ENCODE peak calls at places on chromosomes 4 and X, in nine cellular contexts. One of them, this sample, is unnamed.

GRCh38 chr4:26510334-26510705 is 20.0 kb upstream of the CCKAR start:
- DNase-seq in naive thymus-derived CD8-positive, alpha-beta T cell: no peak
- DNase-seq in RWPE1: no peak
- DNase-seq in stimulated activated CD4-positive, alpha-beta T cell treated with anti-CD3 and anti-CD28 coated beads, TNF-alpha, amount 100 ng/mL, for 4 hours: no peak
- DNase-seq in ACHN: no peak
- DNase-seq in A549: no peak
- DNase-seq in neuronal stem cell: no peak
- DNase-seq in neural progenitor cell: no peak
- DNase-seq in Caki2: no peak
- DNase-seq in this sample: no peak

GRCh38 chr4:164424852-164425251 is 329.1 kb upstream of the SMIM31 start:
- DNase-seq in naive thymus-derived CD8-positive, alpha-beta T cell: no peak
- DNase-seq in RWPE1: no peak
- DNase-seq in stimulated activated CD4-positive, alpha-beta T cell treated with anti-CD3 and anti-CD28 coated beads, TNF-alpha, amount 100 ng/mL, for 4 hours: no peak
- DNase-seq in ACHN: no peak
- DNase-seq in A549: no peak
- DNase-seq in neuronal stem cell: no peak
- DNase-seq in neural progenitor cell: no peak
- DNase-seq in Caki2: peak
- DNase-seq in this sample: no peak

GRCh38 chr4:73603854-73604584 is 16.2 kb downstream of the RASSF6 start:
- DNase-seq in naive thymus-derived CD8-positive, alpha-beta T cell: no peak
- DNase-seq in RWPE1: no peak
- DNase-seq in stimulated activated CD4-positive, alpha-beta T cell treated with anti-CD3 and anti-CD28 coated beads, TNF-alpha, amount 100 ng/mL, for 4 hours: no peak
- DNase-seq in ACHN: no peak
- DNase-seq in A549: no peak
- DNase-seq in neuronal stem cell: no peak
- DNase-seq in neural progenitor cell: no peak
- DNase-seq in Caki2: no peak
- DNase-seq in this sample: no peak

GRCh38 chrX:119067023-119067739 is 5.6 kb upstream of the CT47C1 start:
- DNase-seq in naive thymus-derived CD8-positive, alpha-beta T cell: peak
- DNase-seq in RWPE1: peak
- DNase-seq in stimulated activated CD4-positive, alpha-beta T cell treated with anti-CD3 and anti-CD28 coated beads, TNF-alpha, amount 100 ng/mL, for 4 hours: peak
- DNase-seq in ACHN: peak
- DNase-seq in A549: peak
- DNase-seq in neuronal stem cell: peak
- DNase-seq in neural progenitor cell: peak
- DNase-seq in Caki2: peak
- DNase-seq in this sample: no peak

GRCh38 chr4:8414377-8414776 is 26.1 kb downstream of the ACOX3 start:
- DNase-seq in naive thymus-derived CD8-positive, alpha-beta T cell: no peak
- DNase-seq in RWPE1: no peak
- DNase-seq in stimulated activated CD4-positive, alpha-beta T cell treated with anti-CD3 and anti-CD28 coated beads, TNF-alpha, amount 100 ng/mL, for 4 hours: no peak
- DNase-seq in ACHN: no peak
- DNase-seq in A549: no peak
- DNase-seq in neuronal stem cell: no peak
- DNase-seq in neural progenitor cell: no peak
- DNase-seq in Caki2: no peak
- DNase-seq in this sample: no peak

GRCh38 chr4:88040707-88041106 is 33.3 kb downstream of the PKD2 start:
- DNase-seq in naive thymus-derived CD8-positive, alpha-beta T cell: no peak
- DNase-seq in RWPE1: no peak
- DNase-seq in stimulated activated CD4-positive, alpha-beta T cell treated with anti-CD3 and anti-CD28 coated beads, TNF-alpha, amount 100 ng/mL, for 4 hours: no peak
- DNase-seq in ACHN: no peak
- DNase-seq in A549: no peak
- DNase-seq in neuronal stem cell: no peak
- DNase-seq in neural progenitor cell: no peak
- DNase-seq in Caki2: no peak
- DNase-seq in this sample: no peak

GRCh38 chr4:169484485-169484884 is 127.9 kb downstream of the NEK1 start:
- DNase-seq in naive thymus-derived CD8-positive, alpha-beta T cell: no peak
- DNase-seq in RWPE1: no peak
- DNase-seq in stimulated activated CD4-positive, alpha-beta T cell treated with anti-CD3 and anti-CD28 coated beads, TNF-alpha, amount 100 ng/mL, for 4 hours: no peak
- DNase-seq in ACHN: no peak
- DNase-seq in A549: no peak
- DNase-seq in neuronal stem cell: no peak
- DNase-seq in neural progenitor cell: no peak
- DNase-seq in Caki2: no peak
- DNase-seq in this sample: no peak

GRCh38 chr4:14059006-14059405 is 431.5 kb upstream of the BOD1L1 start:
- DNase-seq in naive thymus-derived CD8-positive, alpha-beta T cell: no peak
- DNase-seq in RWPE1: no peak
- DNase-seq in stimulated activated CD4-positive, alpha-beta T cell treated with anti-CD3 and anti-CD28 coated beads, TNF-alpha, amount 100 ng/mL, for 4 hours: no peak
- DNase-seq in ACHN: no peak
- DNase-seq in A549: no peak
- DNase-seq in neuronal stem cell: no peak
- DNase-seq in neural progenitor cell: no peak
- DNase-seq in Caki2: no peak
- DNase-seq in this sample: no peak

GRCh38 chr4:152351080-152351479 is 184.8 kb downstream of the FBXW7 start:
- DNase-seq in naive thymus-derived CD8-positive, alpha-beta T cell: no peak
- DNase-seq in RWPE1: no peak
- DNase-seq in stimulated activated CD4-positive, alpha-beta T cell treated with anti-CD3 and anti-CD28 coated beads, TNF-alpha, amount 100 ng/mL, for 4 hours: no peak
- DNase-seq in ACHN: no peak
- DNase-seq in A549: no peak
- DNase-seq in neuronal stem cell: no peak
- DNase-seq in neural progenitor cell: no peak
- DNase-seq in Caki2: no peak
- DNase-seq in this sample: no peak

GRCh38 chr4:83139514-83140156 is 25.1 kb upstream of the PLAC8 start:
- DNase-seq in naive thymus-derived CD8-positive, alpha-beta T cell: no peak
- DNase-seq in RWPE1: no peak
- DNase-seq in stimulated activated CD4-positive, alpha-beta T cell treated with anti-CD3 and anti-CD28 coated beads, TNF-alpha, amount 100 ng/mL, for 4 hours: no peak
- DNase-seq in ACHN: peak
- DNase-seq in A549: no peak
- DNase-seq in neuronal stem cell: no peak
- DNase-seq in neural progenitor cell: no peak
- DNase-seq in Caki2: peak
- DNase-seq in this sample: no peak

GRCh38 chr4:13349096-13349495 is 135.0 kb downstream of the RAB28 start:
- DNase-seq in naive thymus-derived CD8-positive, alpha-beta T cell: no peak
- DNase-seq in RWPE1: no peak
- DNase-seq in stimulated activated CD4-positive, alpha-beta T cell treated with anti-CD3 and anti-CD28 coated beads, TNF-alpha, amount 100 ng/mL, for 4 hours: no peak
- DNase-seq in ACHN: no peak
- DNase-seq in A549: no peak
- DNase-seq in neuronal stem cell: no peak
- DNase-seq in neural progenitor cell: no peak
- DNase-seq in Caki2: no peak
- DNase-seq in this sample: no peak

GRCh38 chr4:100540156-100540555 is 22.3 kb upstream of the EMCN start:
- DNase-seq in naive thymus-derived CD8-positive, alpha-beta T cell: no peak
- DNase-seq in RWPE1: no peak
- DNase-seq in stimulated activated CD4-positive, alpha-beta T cell treated with anti-CD3 and anti-CD28 coated beads, TNF-alpha, amount 100 ng/mL, for 4 hours: no peak
- DNase-seq in ACHN: no peak
- DNase-seq in A549: no peak
- DNase-seq in neuronal stem cell: no peak
- DNase-seq in neural progenitor cell: no peak
- DNase-seq in Caki2: no peak
- DNase-seq in this sample: no peak

GRCh38 chr4:1249148-1249730 is 309 bp upstream of the CTBP1 start:
- DNase-seq in naive thymus-derived CD8-positive, alpha-beta T cell: peak
- DNase-seq in RWPE1: peak
- DNase-seq in stimulated activated CD4-positive, alpha-beta T cell treated with anti-CD3 and anti-CD28 coated beads, TNF-alpha, amount 100 ng/mL, for 4 hours: peak
- DNase-seq in ACHN: peak
- DNase-seq in A549: peak
- DNase-seq in neuronal stem cell: peak
- DNase-seq in neural progenitor cell: peak
- DNase-seq in Caki2: peak
- DNase-seq in this sample: peak

GRCh38 chrX:152647978-152648377 is 10.3 kb downstream of the GABRQ start:
- DNase-seq in naive thymus-derived CD8-positive, alpha-beta T cell: no peak
- DNase-seq in RWPE1: no peak
- DNase-seq in stimulated activated CD4-positive, alpha-beta T cell treated with anti-CD3 and anti-CD28 coated beads, TNF-alpha, amount 100 ng/mL, for 4 hours: no peak
- DNase-seq in ACHN: no peak
- DNase-seq in A549: no peak
- DNase-seq in neuronal stem cell: no peak
- DNase-seq in neural progenitor cell: no peak
- DNase-seq in Caki2: no peak
- DNase-seq in this sample: no peak

GRCh38 chr4:165326831-165327210 is 648 bp upstream of the MSMO1 start:
- DNase-seq in naive thymus-derived CD8-positive, alpha-beta T cell: no peak
- DNase-seq in RWPE1: peak
- DNase-seq in stimulated activated CD4-positive, alpha-beta T cell treated with anti-CD3 and anti-CD28 coated beads, TNF-alpha, amount 100 ng/mL, for 4 hours: no peak
- DNase-seq in ACHN: peak
- DNase-seq in A549: peak
- DNase-seq in neuronal stem cell: no peak
- DNase-seq in neural progenitor cell: peak
- DNase-seq in Caki2: no peak
- DNase-seq in this sample: no peak

GRCh38 chr4:67558493-67558892 is at the start of gene STAP1:
- DNase-seq in naive thymus-derived CD8-positive, alpha-beta T cell: no peak
- DNase-seq in RWPE1: no peak
- DNase-seq in stimulated activated CD4-positive, alpha-beta T cell treated with anti-CD3 and anti-CD28 coated beads, TNF-alpha, amount 100 ng/mL, for 4 hours: no peak
- DNase-seq in ACHN: no peak
- DNase-seq in A549: no peak
- DNase-seq in neuronal stem cell: no peak
- DNase-seq in neural progenitor cell: no peak
- DNase-seq in Caki2: no peak
- DNase-seq in this sample: no peak

GRCh38 chr4:97645437-97645836 is 497.8 kb downstream of the STPG2 start:
- DNase-seq in naive thymus-derived CD8-positive, alpha-beta T cell: no peak
- DNase-seq in RWPE1: no peak
- DNase-seq in stimulated activated CD4-positive, alpha-beta T cell treated with anti-CD3 and anti-CD28 coated beads, TNF-alpha, amount 100 ng/mL, for 4 hours: no peak
- DNase-seq in ACHN: no peak
- DNase-seq in A549: no peak
- DNase-seq in neuronal stem cell: no peak
- DNase-seq in neural progenitor cell: no peak
- DNase-seq in Caki2: no peak
- DNase-seq in this sample: no peak

GRCh38 chr4:125735107-125735506 is 420.4 kb downstream of the FAT4 start:
- DNase-seq in naive thymus-derived CD8-positive, alpha-beta T cell: no peak
- DNase-seq in RWPE1: peak
- DNase-seq in stimulated activated CD4-positive, alpha-beta T cell treated with anti-CD3 and anti-CD28 coated beads, TNF-alpha, amount 100 ng/mL, for 4 hours: no peak
- DNase-seq in ACHN: peak
- DNase-seq in A549: peak
- DNase-seq in neuronal stem cell: peak
- DNase-seq in neural progenitor cell: peak
- DNase-seq in Caki2: peak
- DNase-seq in this sample: no peak

GRCh38 chr4:140152760-140153418 is 1.1 kb downstream of the MAML3 start:
- DNase-seq in naive thymus-derived CD8-positive, alpha-beta T cell: peak
- DNase-seq in RWPE1: no peak
- DNase-seq in stimulated activated CD4-positive, alpha-beta T cell treated with anti-CD3 and anti-CD28 coated beads, TNF-alpha, amount 100 ng/mL, for 4 hours: peak
- DNase-seq in ACHN: peak
- DNase-seq in A549: no peak
- DNase-seq in neuronal stem cell: peak
- DNase-seq in neural progenitor cell: peak
- DNase-seq in Caki2: peak
- DNase-seq in this sample: peak

GRCh38 chrX:9882669-9883446 is 84.3 kb upstream of the CLDN34 start:
- DNase-seq in naive thymus-derived CD8-positive, alpha-beta T cell: no peak
- DNase-seq in RWPE1: no peak
- DNase-seq in stimulated activated CD4-positive, alpha-beta T cell treated with anti-CD3 and anti-CD28 coated beads, TNF-alpha, amount 100 ng/mL, for 4 hours: no peak
- DNase-seq in ACHN: no peak
- DNase-seq in A549: no peak
- DNase-seq in neuronal stem cell: no peak
- DNase-seq in neural progenitor cell: no peak
- DNase-seq in Caki2: no peak
- DNase-seq in this sample: peak

GRCh38 chr4:152605641-152606304 is 69.9 kb upstream of the FBXW7 start:
- DNase-seq in naive thymus-derived CD8-positive, alpha-beta T cell: no peak
- DNase-seq in RWPE1: no peak
- DNase-seq in stimulated activated CD4-positive, alpha-beta T cell treated with anti-CD3 and anti-CD28 coated beads, TNF-alpha, amount 100 ng/mL, for 4 hours: no peak
- DNase-seq in ACHN: no peak
- DNase-seq in A549: no peak
- DNase-seq in neuronal stem cell: no peak
- DNase-seq in neural progenitor cell: peak
- DNase-seq in Caki2: no peak
- DNase-seq in this sample: no peak

GRCh38 chr4:24471623-24472510 is 112.5 kb downstream of the DHX15 start:
- DNase-seq in naive thymus-derived CD8-positive, alpha-beta T cell: no peak
- DNase-seq in RWPE1: peak
- DNase-seq in stimulated activated CD4-positive, alpha-beta T cell treated with anti-CD3 and anti-CD28 coated beads, TNF-alpha, amount 100 ng/mL, for 4 hours: no peak
- DNase-seq in ACHN: peak
- DNase-seq in A549: no peak
- DNase-seq in neuronal stem cell: peak
- DNase-seq in neural progenitor cell: peak
- DNase-seq in Caki2: peak
- DNase-seq in this sample: no peak

GRCh38 chr4:139768913-139769312 is 103.3 kb downstream of the MGST2 start:
- DNase-seq in naive thymus-derived CD8-positive, alpha-beta T cell: no peak
- DNase-seq in RWPE1: no peak
- DNase-seq in stimulated activated CD4-positive, alpha-beta T cell treated with anti-CD3 and anti-CD28 coated beads, TNF-alpha, amount 100 ng/mL, for 4 hours: no peak
- DNase-seq in ACHN: peak
- DNase-seq in A549: no peak
- DNase-seq in neuronal stem cell: no peak
- DNase-seq in neural progenitor cell: no peak
- DNase-seq in Caki2: no peak
- DNase-seq in this sample: no peak

GRCh38 chr4:27084685-27085356 is 224.2 kb downstream of the STIM2 start:
- DNase-seq in naive thymus-derived CD8-positive, alpha-beta T cell: no peak
- DNase-seq in RWPE1: peak
- DNase-seq in stimulated activated CD4-positive, alpha-beta T cell treated with anti-CD3 and anti-CD28 coated beads, TNF-alpha, amount 100 ng/mL, for 4 hours: no peak
- DNase-seq in ACHN: no peak
- DNase-seq in A549: peak
- DNase-seq in neuronal stem cell: peak
- DNase-seq in neural progenitor cell: peak
- DNase-seq in Caki2: no peak
- DNase-seq in this sample: peak

GRCh38 chr4:25875281-25875745 is 12.5 kb upstream of the SEL1L3 start:
- DNase-seq in naive thymus-derived CD8-positive, alpha-beta T cell: no peak
- DNase-seq in RWPE1: no peak
- DNase-seq in stimulated activated CD4-positive, alpha-beta T cell treated with anti-CD3 and anti-CD28 coated beads, TNF-alpha, amount 100 ng/mL, for 4 hours: no peak
- DNase-seq in ACHN: no peak
- DNase-seq in A549: no peak
- DNase-seq in neuronal stem cell: no peak
- DNase-seq in neural progenitor cell: no peak
- DNase-seq in Caki2: no peak
- DNase-seq in this sample: no peak

GRCh38 chr4:43360296-43360695 is 467.8 kb downstream of the GRXCR1 start:
- DNase-seq in naive thymus-derived CD8-positive, alpha-beta T cell: no peak
- DNase-seq in RWPE1: no peak
- DNase-seq in stimulated activated CD4-positive, alpha-beta T cell treated with anti-CD3 and anti-CD28 coated beads, TNF-alpha, amount 100 ng/mL, for 4 hours: no peak
- DNase-seq in ACHN: no peak
- DNase-seq in A549: no peak
- DNase-seq in neuronal stem cell: no peak
- DNase-seq in neural progenitor cell: no peak
- DNase-seq in Caki2: no peak
- DNase-seq in this sample: no peak

GRCh38 chr4:183353557-183353956 is 31.3 kb upstream of the CLDN24 start:
- DNase-seq in naive thymus-derived CD8-positive, alpha-beta T cell: no peak
- DNase-seq in RWPE1: no peak
- DNase-seq in stimulated activated CD4-positive, alpha-beta T cell treated with anti-CD3 and anti-CD28 coated beads, TNF-alpha, amount 100 ng/mL, for 4 hours: no peak
- DNase-seq in ACHN: no peak
- DNase-seq in A549: no peak
- DNase-seq in neuronal stem cell: no peak
- DNase-seq in neural progenitor cell: no peak
- DNase-seq in Caki2: no peak
- DNase-seq in this sample: no peak

GRCh38 chrX:150763810-150764209 is 70.6 kb downstream of the MTMR1 start:
- DNase-seq in naive thymus-derived CD8-positive, alpha-beta T cell: no peak
- DNase-seq in RWPE1: no peak
- DNase-seq in stimulated activated CD4-positive, alpha-beta T cell treated with anti-CD3 and anti-CD28 coated beads, TNF-alpha, amount 100 ng/mL, for 4 hours: no peak
- DNase-seq in ACHN: no peak
- DNase-seq in A549: no peak
- DNase-seq in neuronal stem cell: peak
- DNase-seq in neural progenitor cell: peak
- DNase-seq in Caki2: no peak
- DNase-seq in this sample: no peak

GRCh38 chrX:47562615-47563243 is 1.7 kb downstream of the ARAF start:
- DNase-seq in naive thymus-derived CD8-positive, alpha-beta T cell: no peak
- DNase-seq in RWPE1: no peak
- DNase-seq in stimulated activated CD4-positive, alpha-beta T cell treated with anti-CD3 and anti-CD28 coated beads, TNF-alpha, amount 100 ng/mL, for 4 hours: no peak
- DNase-seq in ACHN: peak
- DNase-seq in A549: no peak
- DNase-seq in neuronal stem cell: no peak
- DNase-seq in neural progenitor cell: peak
- DNase-seq in Caki2: no peak
- DNase-seq in this sample: no peak